ENCODE peak calls at places on chromosomes 3 and 15, in ten cellular contexts. F, A, V, G, C, O, J, R, H and I are unnamed samples.

GRCh38 chr3:190086191-190086590 is 34.5 kb downstream of the P3H2 start:
- DNase-seq in F (no peak), A (no peak), V (no peak), G (no peak), C (no peak), O (no peak), J (no peak), R (no peak), H (no peak), I (no peak)

GRCh38 chr3:31246293-31247062 is 286.2 kb upstream of the STT3B start:
- DNase-seq in F (no peak), A (no peak), V (no peak), G (no peak), C (no peak), O (no peak), J (no peak), R (no peak), H (no peak), I (no peak)

GRCh38 chr15:92904832-92905640 is 4.9 kb downstream of the CHD2 start:
- DNase-seq in F (no peak), A (no peak), V (no peak), G (no peak), C (no peak), O (no peak), J (no peak), R (no peak), H (peak; percentile 63), I (no peak)

GRCh38 chr3:125150525-125151436 is 61.8 kb downstream of the SLC12A8 start:
- DNase-seq in F (no peak), A (peak; percentile 49), V (peak; percentile 65), G (peak; percentile 66), C (peak; percentile 73), O (peak; percentile 65), J (no peak), R (peak; percentile 77), H (no peak), I (no peak)

GRCh38 chr3:9879830-9880549 is at the start of gene CIDEC:
- DNase-seq in F (no peak), A (no peak), V (no peak), G (no peak), C (no peak), O (no peak), J (no peak), R (no peak), H (no peak), I (no peak)

GRCh38 chr3:181998828-181999227 is 287.1 kb downstream of the SOX2 start:
- DNase-seq in F (no peak), A (no peak), V (no peak), G (no peak), C (no peak), O (no peak), J (no peak), R (peak; percentile 49), H (no peak), I (no peak)

GRCh38 chr3:44442591-44443309 is 34.7 kb downstream of the ZNF445 start:
- DNase-seq in F (no peak), A (no peak), V (no peak), G (no peak), C (no peak), O (no peak), J (no peak), R (no peak), H (peak; percentile 56), I (no peak)

GRCh38 chr3:14289590-14290453 is 111.2 kb downstream of the LSM3 start:
- DNase-seq in F (peak; percentile 91), A (peak; percentile 87), V (peak; percentile 97), G (peak; percentile 89), C (peak; percentile 24), O (no peak), J (no peak), R (no peak), H (no peak), I (no peak)

GRCh38 chr3:126126811-126127431 is 43.0 kb upstream of the SLC41A3 start:
- DNase-seq in F (no peak), A (no peak), V (no peak), G (no peak), C (no peak), O (no peak), J (peak; percentile 1), R (no peak), H (peak; percentile 59), I (peak; percentile 80)

GRCh38 chr15:57784081-57784488 is 77.6 kb downstream of the POLR2M start:
- DNase-seq in F (no peak), A (peak; percentile 60), V (peak; percentile 3), G (peak; percentile 82), C (no peak), O (no peak), J (peak; percentile 25), R (peak; percentile 15), H (no peak), I (no peak)

GRCh38 chr3:49754536-49754935 is 30.8 kb upstream of the GMPPB start:
- DNase-seq in F (no peak), A (no peak), V (no peak), G (no peak), C (no peak), O (no peak), J (no peak), R (no peak), H (no peak), I (no peak)

GRCh38 chr15:94417464-94418293 is 186.3 kb downstream of the MCTP2 start:
- DNase-seq in F (no peak), A (no peak), V (no peak), G (no peak), C (no peak), O (no peak), J (no peak), R (no peak), H (no peak), I (no peak)

DNA sequence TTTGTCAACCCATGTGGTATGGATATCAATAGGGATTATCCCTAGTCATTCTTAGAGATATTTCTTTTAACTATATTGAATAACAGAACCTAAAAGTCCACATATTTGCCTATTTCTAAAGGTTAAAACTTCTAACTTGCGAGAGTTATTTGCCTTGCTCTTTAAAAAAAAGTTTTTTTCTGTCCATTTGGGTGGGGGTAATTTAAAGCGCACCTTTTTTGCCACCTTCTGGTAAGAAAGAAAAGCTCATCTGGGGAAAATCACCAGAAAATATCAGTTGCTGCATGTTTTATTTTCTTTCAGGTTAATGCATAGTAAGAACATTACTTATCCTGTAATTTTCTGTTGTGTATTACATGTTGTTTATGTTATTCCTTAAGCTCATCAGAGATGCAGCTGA is 242.0 kb upstream of the GOLGA6L4 start:
- DNase-seq in F (no peak), A (peak; percentile 1), V (peak; percentile 42), G (no peak), C (no peak), O (no peak), J (no peak), R (no peak), H (no peak), I (no peak)
- TF ChIP-seq CTCF in F (peak; percentile 26), A (peak; percentile 17), V (peak; percentile 49), G (peak; percentile 9), C (no peak), O (no peak), J (no peak), R (no peak), H (no peak), I (no peak)

GRCh38 chr3:99794485-99794884 is 23.2 kb upstream of the CMSS1 start:
- DNase-seq in F (no peak), A (no peak), V (no peak), G (no peak), C (no peak), O (no peak), J (no peak), R (no peak), H (no peak), I (no peak)

GRCh38 chr3:99789322-99789721 is 28.3 kb upstream of the CMSS1 start:
- DNase-seq in F (peak; percentile 16), A (peak; percentile 80), V (peak; percentile 88), G (peak; percentile 75), C (peak; percentile 41), O (peak; percentile 28), J (no peak), R (peak; percentile 76), H (no peak), I (no peak)
- TF ChIP-seq CTCF in F (peak; percentile 84), A (peak; percentile 85), V (peak; percentile 88), G (peak; percentile 70), C (peak; percentile 31), O (peak; percentile 43), J (peak; percentile 67), R (peak; percentile 78), H (peak; percentile 43), I (peak; percentile 67)

GRCh38 chr3:171172070-171172469 is 145.6 kb upstream of the SLC2A2 start:
- DNase-seq in F (no peak), A (no peak), V (no peak), G (no peak), C (peak; percentile 30), O (peak; percentile 28), J (no peak), R (peak; percentile 17), H (no peak), I (no peak)
- TF ChIP-seq CTCF in F (peak; percentile 37), A (peak; percentile 26), V (peak; percentile 22), G (peak; percentile 27), C (peak; percentile 53), O (peak; percentile 72), J (peak; percentile 10), R (peak; percentile 54), H (no peak), I (peak; percentile 30)

DNA sequence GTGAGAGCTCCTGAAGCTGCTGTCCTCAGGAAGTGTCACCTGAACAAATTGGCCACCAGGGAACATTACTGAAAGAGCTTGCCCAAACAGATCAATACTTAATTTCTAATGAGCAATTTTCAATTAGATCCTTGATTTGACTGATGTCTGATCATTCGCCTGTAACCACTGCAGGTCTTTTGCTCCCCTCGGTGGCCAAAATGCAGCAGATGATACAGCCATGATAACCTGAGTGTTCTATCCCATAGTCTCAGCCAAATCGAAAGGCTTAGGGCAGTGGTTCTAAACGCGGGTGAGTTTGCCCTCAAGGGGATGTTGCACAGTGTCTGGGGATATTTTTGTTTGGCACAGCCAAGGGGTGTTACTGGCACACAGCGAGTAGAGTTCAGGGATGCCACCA is 57.7 kb upstream of the MEX3B start:
- DNase-seq in F (no peak), A (no peak), V (no peak), G (no peak), C (no peak), O (no peak), J (no peak), R (no peak), H (no peak), I (no peak)
- TF ChIP-seq CTCF in F (peak; percentile 36), A (peak; percentile 6), V (peak; percentile 46), G (peak; percentile 20), C (no peak), O (no peak), J (peak; percentile 26), R (peak; percentile 21), H (no peak), I (peak; percentile 36)